ENCODE peak calls at places on chromosomes 13 and 19, in six cellular contexts. U, X, G, V, P and I are unnamed samples.

GRCh38 chr19:42360787-42361544 is 29.1 kb downstream of the CNFN start:
- DNase-seq in V (no peak), U (no peak), X (no peak), P (peak), G (no peak), I (no peak)

GRCh38 chr19:6735181-6735891 is 2.0 kb downstream of the GPR108 start:
- DNase-seq in G (no peak), V (no peak), U (no peak), X (no peak), P (no peak), I (no peak)

GRCh38 chr19:11322269-11323024 is 17.0 kb downstream of the RAB3D start:
- DNase-seq in P (no peak), G (no peak), V (no peak), U (peak), X (no peak), I (no peak)

GRCh38 chr19:22935151-22935550 is 67.8 kb downstream of the ZNF728 start:
- DNase-seq in P (no peak), G (no peak), X (no peak), U (no peak), V (no peak), I (no peak)

GRCh38 chr19:45307361-45307760 is 15.3 kb downstream of the CKM start:
- DNase-seq in P (no peak), X (no peak), V (no peak), G (no peak), U (no peak), I (no peak)

GRCh38 chr19:52516191-52516590 is 11.3 kb upstream of the ZNF808 start:
- DNase-seq in P (no peak), X (no peak), U (no peak), V (no peak), G (no peak), I (no peak)

GRCh38 chr13:36345438-36346221 is 564 bp downstream of the SPART start:
- DNase-seq in V (peak), X (peak), U (peak), G (peak), P (peak), I (peak)

GRCh38 chr13:44300895-44301638 is 72.6 kb upstream of the SERP2 start:
- DNase-seq in U (no peak), G (peak), X (no peak), P (peak), V (no peak), I (peak)

GRCh38 chr13:40438999-40439797 is 227.2 kb downstream of the FOXO1 start:
- DNase-seq in U (no peak), P (peak), G (no peak), X (no peak), V (no peak), I (no peak)

GRCh38 chr13:99403458-99403971 is 96.3 kb upstream of the GPR183 start:
- DNase-seq in X (no peak), P (no peak), U (no peak), G (no peak), V (no peak), I (no peak)

GRCh38 chr13:49652691-49653305 is 24.5 kb downstream of the ARL11 start:
- DNase-seq in U (no peak), P (no peak), V (no peak), X (no peak), G (peak), I (peak)

GRCh38 chr19:18069383-18069782 is 17.4 kb downstream of the IL12RB1 start:
- DNase-seq in X (no peak), G (no peak), P (no peak), U (no peak), V (no peak), I (no peak)

GRCh38 chr19:45524575-45525129 is 17.4 kb downstream of the VASP start:
- DNase-seq in U (no peak), X (no peak), G (no peak), P (no peak), V (no peak), I (no peak)

GRCh38 chr19:1761528-1762242 is 8.4 kb downstream of the ONECUT3 start:
- DNase-seq in X (no peak), U (no peak), V (no peak), P (no peak), G (no peak), I (no peak)

GRCh38 chr19:791605-792360 is 5.5 kb upstream of the PTBP1 start:
- DNase-seq in X (no peak), U (no peak), V (no peak), P (no peak), G (no peak), I (no peak)

GRCh38 chr13:71801781-71802180 is 65.2 kb downstream of the DACH1 start:
- DNase-seq in U (no peak), G (no peak), P (no peak), X (no peak), V (no peak), I (no peak)

GRCh38 chr19:36041831-36042230 is 9.2 kb upstream of the CLIP3 start:
- DNase-seq in P (peak), V (no peak), G (no peak), U (no peak), X (no peak), I (peak)

GRCh38 chr13:50697746-50698526 is 145.6 kb downstream of the DLEU7 start:
- DNase-seq in P (no peak), V (no peak), U (no peak), X (no peak), G (no peak), I (no peak)

GRCh38 chr19:51550848-51551672 is 19.6 kb upstream of the SIGLEC6 start:
- DNase-seq in V (no peak), P (no peak), U (no peak), G (no peak), X (no peak), I (no peak)

GRCh38 chr19:6708346-6708745 is 12.1 kb downstream of the C3 start:
- DNase-seq in G (no peak), P (no peak), X (no peak), U (no peak), V (no peak), I (no peak)

GRCh38 chr19:16890461-16891184 is 1.8 kb downstream of the F2RL3 start:
- DNase-seq in X (no peak), V (no peak), U (no peak), P (no peak), G (no peak), I (no peak)

GRCh38 chr13:46327256-46327655 is 59.8 kb downstream of the RUBCNL start:
- DNase-seq in G (no peak), U (no peak), P (no peak), V (no peak), X (no peak), I (no peak)